ENCODE peak calls at places on chromosomes 5 and 9, in seven cellular contexts. M is ovary, R is Peyer's patch, E is gastrocnemius medialis, G is uterus, F is H54, N is suprapubic skin. U is an unnamed sample.

GRCh38 chr5:174003795-174004194 is 14.8 kb downstream of the C5orf47 start:
- DNase-seq in F (no peak), R (no peak), G (no peak), N (no peak), E (no peak), M (no peak), U (no peak)

GRCh38 chr9:114034663-114035062 is 43.4 kb downstream of the AMBP start:
- DNase-seq in E (no peak), F (no peak), M (no peak), R (peak; percentile 7), G (peak; percentile 6), N (peak; percentile 39), U (no peak)

GRCh38 chr9:101356619-101357018 is 28.2 kb downstream of the BAAT start:
- DNase-seq in G (no peak), N (no peak), R (no peak), F (no peak), M (no peak), E (no peak), U (no peak)

GRCh38 chr5:141211-141610 is 49.2 kb downstream of the PLEKHG4B start:
- DNase-seq in N (no peak), G (no peak), M (no peak), F (no peak), E (no peak), R (no peak), U (no peak)

GRCh38 chr5:68215888-68216736 is 556 bp downstream of the PIK3R1 start:
- DNase-seq in M (peak; percentile 65), R (peak; percentile 68), N (no peak), E (peak; percentile 44), F (peak; percentile 45), G (peak; percentile 42), U (peak; percentile 73)

GRCh38 chr5:83099001-83099400 is 21.7 kb downstream of the XRCC4 start:
- DNase-seq in G (no peak), F (no peak), R (no peak), E (no peak), N (no peak), M (no peak), U (no peak)

GRCh38 chr9:93978498-93978897 is 23.3 kb upstream of the BARX1 start:
- DNase-seq in R (no peak), G (no peak), F (no peak), E (no peak), M (no peak), N (no peak), U (peak; percentile 8)

GRCh38 chr9:5099466-5099865 is 86.0 kb downstream of the INSL6 start:
- DNase-seq in E (no peak), M (no peak), N (no peak), F (no peak), G (no peak), R (no peak), U (no peak)

GRCh38 chr5:57186194-57186593 is 12.3 kb downstream of the GPBP1 start:
- DNase-seq in F (no peak), R (no peak), E (no peak), M (no peak), N (no peak), G (no peak), U (no peak)

GRCh38 chr5:14895301-14895700 is 23.7 kb upstream of the ANKH start:
- DNase-seq in R (no peak), E (no peak), G (no peak), M (no peak), N (no peak), F (no peak), U (no peak)

GRCh38 chr9:14061921-14062320 is 252.0 kb downstream of the NFIB start:
- DNase-seq in N (no peak), G (no peak), M (no peak), F (no peak), R (no peak), E (no peak), U (no peak)

GRCh38 chr5:149892594-149892993 is 52.0 kb downstream of the PDE6A start:
- DNase-seq in M (no peak), R (no peak), E (no peak), N (no peak), G (no peak), F (no peak), U (no peak)

GRCh38 chr5:150022163-150022540 is 21.6 kb downstream of the HMGXB3 start:
- DNase-seq in F (no peak), M (no peak), E (no peak), R (no peak), G (no peak), N (no peak), U (no peak)

GRCh38 chr5:93891491-93892480 is 150.4 kb upstream of the POU5F2 start:
- DNase-seq in R (no peak), F (no peak), M (no peak), E (no peak), N (no peak), G (no peak), U (no peak)

GRCh38 chr5:101440173-101440572 is 537.1 kb upstream of the ST8SIA4 start:
- DNase-seq in N (no peak), R (no peak), F (no peak), E (no peak), M (no peak), G (no peak), U (no peak)

GRCh38 chr5:173334808-173335207 is 6.6 kb upstream of the STC2 start:
- DNase-seq in F (no peak), R (no peak), G (no peak), N (no peak), M (no peak), E (no peak), U (no peak)

GRCh38 chr5:40401965-40402364 is 277.8 kb upstream of the PTGER4 start:
- DNase-seq in E (no peak), M (no peak), F (no peak), G (no peak), R (no peak), N (no peak), U (no peak)

GRCh38 chr5:95068952-95069351 is 215.9 kb downstream of the MCTP1 start:
- DNase-seq in N (no peak), M (no peak), R (no peak), E (no peak), F (no peak), G (no peak), U (no peak)

GRCh38 chr9:98851730-98852462 is 44.4 kb downstream of the GALNT12 start:
- DNase-seq in N (no peak), R (no peak), F (no peak), M (no peak), G (no peak), E (no peak), U (peak; percentile 90)

GRCh38 chr9:111481885-111482636 is 2.1 kb downstream of the ECPAS start:
- DNase-seq in G (no peak), N (no peak), E (peak; percentile 57), M (no peak), F (no peak), R (no peak), U (peak; percentile 34)

GRCh38 chr5:95511606-95512005 is 43.2 kb downstream of the SKIC3 start:
- DNase-seq in G (no peak), E (no peak), M (no peak), N (no peak), F (no peak), R (no peak), U (no peak)

GRCh38 chr5:39323542-39323941 is 40.8 kb downstream of the C9 start:
- DNase-seq in F (no peak), E (no peak), G (no peak), R (no peak), M (no peak), N (no peak), U (no peak)

GRCh38 chr5:79513519-79514390 is at the start of gene HOMER1:
- DNase-seq in M (peak; percentile 90), R (peak; percentile 60), E (peak; percentile 64), N (peak; percentile 85), F (peak; percentile 54), G (peak; percentile 83), U (peak; percentile 83)

GRCh38 chr5:1414311-1415058 is 30.8 kb downstream of the SLC6A3 start:
- DNase-seq in N (peak; percentile 67), E (no peak), R (no peak), G (no peak), M (no peak), F (no peak), U (no peak)

GRCh38 chr9:121201045-121201737 is 478 bp downstream of the RAB14 start:
- DNase-seq in G (no peak), N (peak; percentile 68), E (peak; percentile 6), F (peak; percentile 54), M (peak; percentile 69), R (peak; percentile 35), U (peak; percentile 85)

GRCh38 chr9:98678244-98678842 is 30.4 kb downstream of the GABBR2 start:
- DNase-seq in N (no peak), G (no peak), M (no peak), E (no peak), R (no peak), F (no peak), U (no peak)

GRCh38 chr5:149580808-149581191 is 498 bp upstream of the ARHGEF37 start:
- DNase-seq in M (no peak), F (no peak), E (no peak), G (no peak), N (no peak), R (no peak), U (peak; percentile 76)

GRCh38 chr5:28734396-28734795 is 1696.0 kb upstream of the CDH9 start:
- DNase-seq in N (no peak), G (no peak), F (no peak), R (no peak), E (no peak), M (no peak), U (no peak)

GRCh38 chr5:112573441-112573840 is 154.4 kb upstream of the EPB41L4A start:
- DNase-seq in E (no peak), M (no peak), G (no peak), R (no peak), F (no peak), N (no peak), U (no peak)

GRCh38 chr9:136971746-136972145 is 5.6 kb upstream of the PTGDS start:
- DNase-seq in E (no peak), R (no peak), F (no peak), N (no peak), M (no peak), G (no peak), U (no peak)

GRCh38 chr5:140547508-140548299 is at the start of gene EIF4EBP3:
- DNase-seq in N (peak; percentile 99), F (peak; percentile 65), M (peak; percentile 99), R (peak; percentile 89), E (peak; percentile 96), G (peak; percentile 96), U (peak; percentile 95)
- TF ChIP-seq POLR2A in N (peak; percentile 83), F (no peak), M (peak; percentile 90), R (peak; percentile 94), E (peak; percentile 92), G (peak; percentile 94), U (peak; percentile 50)

GRCh38 chr5:179610109-179610902 is 13.2 kb downstream of the HNRNPH1 start:
- DNase-seq in M (peak; percentile 36), E (peak; percentile 57), R (no peak), N (peak; percentile 62), F (no peak), G (no peak), U (no peak)
- TF ChIP-seq POLR2A in M (no peak), E (no peak), R (no peak), N (no peak), F (no peak), G (no peak), U (no peak)

GRCh38 chr5:146447734-146448380 is 724 bp downstream of the TCERG1 start:
- DNase-seq in M (no peak), G (no peak), F (no peak), N (peak; percentile 66), E (no peak), R (peak; percentile 32), U (peak; percentile 56)
- TF ChIP-seq POLR2A in M (no peak), G (no peak), F (no peak), N (no peak), E (no peak), R (no peak), U (peak; percentile 2)

GRCh38 chr5:34915139-34915855 is at the start of the genes BRIX1 and RAD1:
- DNase-seq in N (peak; percentile 98), M (peak; percentile 97), F (peak; percentile 93), R (peak; percentile 94), E (peak; percentile 93), G (peak; percentile 94), U (peak; percentile 97)
- TF ChIP-seq POLR2A in N (peak; percentile 48), M (peak; percentile 16), F (peak; percentile 54), R (peak; percentile 59), E (peak; percentile 53), G (peak; percentile 49), U (peak; percentile 95)

U was measured in erythroblast.